ENCODE peak calls at places on chromosomes 3 and 15, in ten cellular contexts. K is endothelial cell of umbilical vein, V is stomach, Q is Panc1, U is GM23338, L is upper lobe of left lung, C is SK-N-SH, N is GM12878, O is HL-60, W is HCT116. T is an unnamed sample.

GRCh38 chr3:195905970-195906864 is 2.1 kb downstream of the TNK2 start:
- DNase-seq in K (no peak), V (no peak), Q (no peak), U (no peak), L (no peak), C (no peak), N (no peak), O (no peak), W (no peak), T (no peak)

GRCh38 chr3:43966126-43966525 is 275.4 kb downstream of the ABHD5 start:
- DNase-seq in K (no peak), V (no peak), Q (no peak), U (no peak), L (no peak), C (no peak), N (no peak), O (no peak), W (no peak), T (no peak)

GRCh38 chr3:192901435-192901834 is 16.2 kb downstream of the MB21D2 start:
- DNase-seq in K (peak), V (no peak), Q (no peak), U (no peak), L (no peak), C (no peak), N (no peak), O (no peak), W (no peak), T (no peak)

GRCh38 chr3:64651286-64651685 is 36.5 kb downstream of the ADAMTS9 start:
- DNase-seq in K (peak), V (no peak), Q (no peak), U (no peak), L (no peak), C (no peak), N (no peak), O (no peak), W (no peak), T (no peak)

GRCh38 chr3:67297715-67298475 is 299.8 kb downstream of the KBTBD8 start:
- DNase-seq in K (no peak), V (no peak), Q (no peak), U (no peak), L (no peak), C (no peak), N (no peak), O (no peak), W (no peak), T (no peak)

GRCh38 chr3:160473978-160474377 is 24.4 kb upstream of the TRIM59 start:
- DNase-seq in K (no peak), V (no peak), Q (no peak), U (no peak), L (no peak), C (peak), N (no peak), O (no peak), W (no peak), T (no peak)

GRCh38 chr15:84604804-84605203 is 4.0 kb downstream of the ZSCAN2 start:
- DNase-seq in K (no peak), V (no peak), Q (no peak), U (no peak), L (no peak), C (no peak), N (no peak), O (no peak), W (no peak), T (no peak)

GRCh38 chr3:100402150-100402706 is 889 bp downstream of the LNP1 start:
- DNase-seq in K (peak), V (no peak), Q (no peak), U (peak), L (no peak), C (peak), N (no peak), O (no peak), W (no peak), T (no peak)

GRCh38 chr3:156726456-156726855 is 52.1 kb downstream of the TIPARP start:
- DNase-seq in K (no peak), V (no peak), Q (no peak), U (no peak), L (no peak), C (no peak), N (no peak), O (no peak), W (no peak), T (no peak)

GRCh38 chr3:193407156-193407555 is 28.6 kb upstream of the ATP13A5 start:
- DNase-seq in K (no peak), V (no peak), Q (no peak), U (peak), L (no peak), C (no peak), N (no peak), O (no peak), W (no peak), T (no peak)

GRCh38 chr15:68408971-68409370 is 23.0 kb downstream of the ITGA11 start:
- DNase-seq in K (no peak), V (peak), Q (no peak), U (no peak), L (no peak), C (no peak), N (no peak), O (no peak), W (no peak), T (peak)

GRCh38 chr15:31325432-31325975 is 1.1 kb upstream of the KLF13 start:
- DNase-seq in K (no peak), V (peak), Q (no peak), U (peak), L (peak), C (peak), N (no peak), O (peak), W (no peak), T (no peak)

GRCh38 chr15:69697913-69698312 is 245.3 kb downstream of the RPLP1 start:
- DNase-seq in K (no peak), V (no peak), Q (no peak), U (no peak), L (peak), C (peak), N (no peak), O (peak), W (no peak), T (no peak)

GRCh38 chr3:134186391-134186790 is 64.3 kb downstream of the RYK start:
- DNase-seq in K (peak), V (no peak), Q (no peak), U (no peak), L (no peak), C (no peak), N (no peak), O (no peak), W (no peak), T (no peak)

GRCh38 chr3:177807150-177807875 is 610.0 kb upstream of the TBL1XR1 start:
- DNase-seq in K (no peak), V (no peak), Q (no peak), U (no peak), L (no peak), C (no peak), N (no peak), O (no peak), W (no peak), T (no peak)

GRCh38 chr15:42091753-42092665 is 2.4 kb downstream of the PLA2G4D start:
- DNase-seq in K (no peak), V (no peak), Q (no peak), U (peak), L (no peak), C (no peak), N (no peak), O (no peak), W (peak), T (no peak)

GRCh38 chr3:145698252-145698651 is 462.7 kb downstream of the PLOD2 start:
- DNase-seq in K (peak), V (no peak), Q (no peak), U (no peak), L (no peak), C (no peak), N (no peak), O (no peak), W (no peak), T (no peak)

GRCh38 chr3:44033123-44033522 is 208.6 kb upstream of the TOPAZ1 start:
- DNase-seq in K (no peak), V (no peak), Q (no peak), U (no peak), L (no peak), C (no peak), N (no peak), O (no peak), W (no peak), T (no peak)

GRCh38 chr3:29415824-29416223 is 135.0 kb downstream of the RBMS3 start:
- DNase-seq in K (no peak), V (no peak), Q (no peak), U (no peak), L (no peak), C (no peak), N (no peak), O (no peak), W (no peak), T (no peak)

GRCh38 chr3:55702822-55703221 is 215.7 kb upstream of the WNT5A start:
- DNase-seq in K (no peak), V (no peak), Q (no peak), U (no peak), L (no peak), C (no peak), N (no peak), O (no peak), W (no peak), T (no peak)

GRCh38 chr3:193939527-193939926 is 196.4 kb upstream of the HES1 start:
- DNase-seq in K (no peak), V (no peak), Q (no peak), U (no peak), L (no peak), C (no peak), N (no peak), O (no peak), W (no peak), T (no peak)

GRCh38 chr15:63050737-63051700 is 8.5 kb downstream of the TPM1 start:
- DNase-seq in K (peak), V (no peak), Q (no peak), U (peak), L (no peak), C (no peak), N (no peak), O (no peak), W (no peak), T (no peak)

GRCh38 chr3:186669378-186670084 is 3.7 kb downstream of the HRG start:
- DNase-seq in K (no peak), V (no peak), Q (no peak), U (no peak), L (peak), C (no peak), N (no peak), O (no peak), W (peak), T (no peak)

GRCh38 chr3:195549931-195550519 is 6.9 kb upstream of the PPP1R2 start:
- DNase-seq in K (peak), V (no peak), Q (no peak), U (no peak), L (peak), C (no peak), N (peak), O (peak), W (no peak), T (no peak)

GRCh38 chr3:63656791-63657190 is 4.3 kb downstream of the SNTN start:
- DNase-seq in K (no peak), V (no peak), Q (no peak), U (no peak), L (no peak), C (no peak), N (no peak), O (no peak), W (no peak), T (no peak)

GRCh38 chr3:108608750-108609149 is 19.2 kb downstream of the DZIP3 start:
- DNase-seq in K (no peak), V (no peak), Q (no peak), U (peak), L (no peak), C (no peak), N (no peak), O (peak), W (no peak), T (no peak)

GRCh38 chr15:29115093-29115991 is 154.3 kb downstream of the NSMCE3 start:
- DNase-seq in K (peak), V (no peak), Q (no peak), U (peak), L (no peak), C (peak), N (no peak), O (no peak), W (no peak), T (no peak)
- H3K4me3 ChIP-seq in K (peak), V (peak), Q (no peak), U (peak), L (no peak), C (no peak), N (no peak), O (no peak), W (no peak), T (peak)

GRCh38 chr3:49029563-49029884 is 326 bp upstream of the IMPDH2 start:
- DNase-seq in K (no peak), V (no peak), Q (no peak), U (no peak), L (no peak), C (no peak), N (no peak), O (no peak), W (no peak), T (no peak)
- TF ChIP-seq POLR2AphosphoS5 in K (no peak), V (no peak), Q (no peak), U (peak), L (no peak), C (no peak), N (no peak), O (no peak), W (no peak), T (no peak)

GRCh38 chr3:9361691-9362388 is 1.0 kb upstream of the THUMPD3 start:
- DNase-seq in K (no peak), V (no peak), Q (no peak), U (no peak), L (no peak), C (no peak), N (no peak), O (no peak), W (no peak), T (no peak)
- H3K4me3 ChIP-seq in K (no peak), V (no peak), Q (peak), U (peak), L (no peak), C (peak), N (peak), O (peak), W (peak), T (peak)

GRCh38 chr15:79914728-79915127 is 17.9 kb upstream of the MTHFS start:
- DNase-seq in K (no peak), V (no peak), Q (no peak), U (no peak), L (no peak), C (no peak), N (no peak), O (no peak), W (no peak), T (no peak)

GRCh38 chr15:79916424-79916823 is 19.6 kb upstream of the MTHFS start:
- DNase-seq in K (no peak), V (no peak), Q (no peak), U (no peak), L (no peak), C (no peak), N (no peak), O (no peak), W (no peak), T (no peak)

GRCh38 chr15:79919090-79919748 is 22.4 kb upstream of the MTHFS start:
- DNase-seq in K (no peak), V (no peak), Q (no peak), U (no peak), L (no peak), C (no peak), N (no peak), O (no peak), W (no peak), T (no peak)

GRCh38 chr15:79919749-79920511 is 23.1 kb upstream of the MTHFS start:
- DNase-seq in K (no peak), V (no peak), Q (no peak), U (no peak), L (no peak), C (no peak), N (no peak), O (no peak), W (no peak), T (no peak)

GRCh38 chr15:79918278-79918677 is 21.5 kb upstream of the MTHFS start:
- DNase-seq in K (no peak), V (no peak), Q (no peak), U (no peak), L (no peak), C (no peak), N (no peak), O (no peak), W (no peak), T (no peak)
- TF ChIP-seq POLR2AphosphoS5 in K (no peak), V (no peak), Q (peak), U (no peak), L (no peak), C (no peak), N (no peak), O (peak), W (no peak), T (no peak)

DNA sequence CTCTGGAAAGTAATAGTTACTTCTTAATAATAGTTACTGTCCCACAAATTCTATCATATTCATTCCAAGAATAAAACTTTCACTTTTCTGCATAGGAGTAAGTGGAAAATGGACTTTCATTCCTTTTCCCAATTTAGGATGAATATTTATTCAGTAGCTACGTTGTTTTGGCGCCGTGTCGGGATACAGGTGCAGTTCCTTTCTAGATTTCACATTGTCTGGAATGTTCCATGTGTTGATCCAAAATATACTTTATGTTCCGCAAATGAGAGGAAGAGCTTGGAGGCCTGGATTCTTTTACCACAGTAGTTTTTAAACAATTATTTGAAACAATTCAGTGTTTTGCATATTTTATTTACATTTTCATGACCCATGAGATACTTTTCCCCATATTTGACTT is 22.8 kb upstream of the PPARG start:
- DNase-seq in K (no peak), V (no peak), Q (no peak), U (no peak), L (no peak), C (no peak), N (no peak), O (no peak), W (no peak), T (no peak)
- H3K4me3 ChIP-seq in K (no peak), V (no peak), Q (no peak), U (no peak), L (no peak), C (no peak), N (no peak), O (no peak), W (no peak), T (no peak)

DNA sequence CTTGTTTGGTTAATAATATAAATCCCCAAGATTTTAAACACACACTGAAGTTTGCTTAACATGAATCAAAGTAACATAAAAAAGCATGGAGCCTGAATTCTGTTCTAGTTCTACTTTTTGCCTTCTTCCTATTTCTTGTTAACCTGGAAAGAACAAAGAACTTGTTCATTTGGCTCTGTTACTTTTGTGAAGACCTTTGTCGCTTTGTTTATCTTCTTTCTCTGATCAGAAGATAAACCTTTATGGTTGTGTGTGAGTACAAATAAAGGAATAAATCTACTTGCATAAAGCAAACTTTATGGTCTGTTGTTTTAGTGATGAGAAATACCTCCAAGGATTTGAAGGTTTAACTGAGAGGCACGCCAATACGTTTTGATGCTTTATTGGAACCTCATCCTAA is 210.1 kb upstream of the SATB1 start:
- DNase-seq in K (no peak), V (no peak), Q (no peak), U (no peak), L (no peak), C (no peak), N (no peak), O (no peak), W (no peak), T (no peak)
- TF ChIP-seq POLR2AphosphoS5 in K (no peak), V (no peak), Q (no peak), U (no peak), L (no peak), C (no peak), N (no peak), O (no peak), W (no peak), T (no peak)

DNA sequence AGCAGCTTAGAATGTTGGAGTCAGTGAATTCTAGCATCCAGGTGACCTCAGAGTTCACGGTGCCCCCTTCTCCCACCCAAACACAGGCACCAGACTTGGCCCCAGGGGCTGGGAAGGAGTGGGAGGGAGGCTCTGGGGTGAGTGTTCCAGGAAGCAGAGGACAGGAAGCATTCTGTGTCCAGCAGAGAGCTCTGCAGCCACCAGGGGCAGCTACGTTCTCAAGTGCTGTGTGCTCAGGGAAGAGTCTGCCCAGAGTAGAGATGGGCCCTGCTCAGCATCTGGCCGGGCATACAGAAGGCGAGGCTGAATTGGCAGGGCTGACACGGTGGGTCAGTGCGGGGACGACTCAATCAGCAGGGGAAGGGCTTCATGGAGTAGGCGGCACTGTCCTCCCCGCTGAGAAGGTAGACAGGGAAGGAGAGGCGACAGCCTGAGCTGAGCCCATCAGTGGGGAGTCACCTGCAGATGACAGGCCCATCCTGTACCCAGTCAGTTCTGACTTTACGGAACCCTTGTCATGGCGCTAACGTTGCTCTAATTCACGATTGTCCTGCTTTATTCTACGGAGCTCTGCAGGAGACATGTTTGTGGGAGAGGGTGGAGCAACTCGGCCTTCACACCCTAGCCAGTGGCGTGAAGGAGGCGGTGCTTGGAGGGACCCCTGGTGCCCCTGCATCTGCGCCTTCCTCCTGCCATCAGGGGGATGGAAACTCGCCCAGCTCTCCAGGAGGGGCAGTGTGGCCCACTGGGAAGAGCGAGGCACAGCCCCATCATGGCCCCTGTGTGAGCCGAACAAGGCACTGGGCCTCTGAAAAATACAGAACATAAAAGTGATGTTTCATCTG is 82.1 kb downstream of the C3orf70 start:
- DNase-seq in K (peak), V (no peak), Q (no peak), U (peak), L (no peak), C (peak), N (no peak), O (no peak), W (peak), T (no peak)
- H3K4me3 ChIP-seq in K (no peak), V (no peak), Q (no peak), U (no peak), L (no peak), C (no peak), N (no peak), O (no peak), W (no peak), T (no peak)

DNA sequence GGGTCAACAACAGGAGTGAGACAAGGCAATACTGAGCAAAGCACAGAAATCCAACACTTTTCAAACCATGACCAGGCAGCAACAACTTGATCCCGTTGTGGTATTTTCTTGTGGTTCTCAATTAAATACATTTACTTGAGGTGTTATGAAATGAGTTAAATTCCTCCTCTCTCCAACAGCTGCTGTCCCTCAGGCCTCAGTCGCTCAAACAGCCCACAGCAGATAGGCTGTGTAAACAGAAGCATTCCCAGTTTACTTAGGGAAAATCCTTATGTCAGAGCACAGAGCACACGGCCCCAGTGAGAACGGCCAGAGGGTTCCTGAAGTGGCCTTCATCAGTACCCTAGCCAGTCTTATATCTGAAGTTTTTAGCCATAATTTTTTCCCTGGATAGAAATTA is 359.9 kb downstream of the AGBL1 start:
- DNase-seq in K (no peak), V (no peak), Q (no peak), U (no peak), L (no peak), C (no peak), N (no peak), O (no peak), W (no peak), T (no peak)
- TF ChIP-seq POLR2AphosphoS5 in K (no peak), V (no peak), Q (no peak), U (no peak), L (no peak), C (no peak), N (no peak), O (no peak), W (no peak), T (no peak)